ENCODE peak calls at places on chromosome 21, in six cellular contexts. G is NCI-H524, W is GM12864, B is cardiac septum, E is M059J, V is left ventricle myocardium superior. X is an unnamed sample.

GRCh38 chr21:46425566-46425965 is 33.1 kb upstream of the DIP2A start:
- DNase-seq in G (peak), E (no peak), B (no peak), V (peak), W (no peak), X (no peak)

GRCh38 chr21:38938343-38938742 is 132.6 kb downstream of the ETS2 start:
- DNase-seq in B (no peak), E (peak), W (no peak), V (no peak), G (peak), X (no peak)

GRCh38 chr21:35345954-35346353 is 296.9 kb upstream of the RUNX1 start:
- DNase-seq in W (no peak), E (no peak), V (no peak), G (no peak), B (no peak), X (no peak)

GRCh38 chr21:26077523-26077922 is 93.0 kb downstream of the APP start:
- DNase-seq in V (no peak), G (peak), E (no peak), W (no peak), B (no peak), X (peak)

GRCh38 chr21:33023574-33024277 is 2.0 kb upstream of the OLIG2 start:
- DNase-seq in E (peak), B (no peak), W (no peak), G (no peak), V (no peak), X (no peak)

GRCh38 chr21:33824156-33824941 is 91.3 kb downstream of the ATP5PO start:
- DNase-seq in B (no peak), E (peak), G (no peak), W (no peak), V (no peak), X (no peak)

GRCh38 chr21:18384771-18385170 is 18.8 kb downstream of the TMPRSS15 start:
- DNase-seq in W (no peak), G (no peak), V (no peak), E (peak), B (no peak), X (peak)

GRCh38 chr21:27636671-27637070 is 669.8 kb upstream of the ADAMTS5 start:
- DNase-seq in E (no peak), B (no peak), V (no peak), G (peak), W (no peak), X (no peak)

GRCh38 chr21:24514081-24514733 is 1093.1 kb downstream of the MRPL39 start:
- DNase-seq in W (no peak), E (peak), V (no peak), B (no peak), G (peak), X (peak)

GRCh38 chr21:42276526-42277154 is 38.6 kb downstream of the TFF3 start:
- DNase-seq in W (no peak), G (no peak), B (no peak), E (no peak), V (no peak), X (peak)

X was measured in NCI-H1694.